ENCODE peak calls at places on chromosome 10, in ten cellular contexts. V is left ventricle myocardium inferior, E is glutamatergic neuron, R is natural killer cell, K is progenitor cell of endocrine pancreas, I is osteoblast, F is psoas muscle, Y is bronchial epithelial cell, J is astrocyte of the spinal cord, N is AG04450. U is an unnamed sample.
A peak's percentile ranks its signal among the peaks of the same experiment; 100 is the strongest.

GRCh38 chr10:116602648-116603400 is 12.1 kb downstream of the PNLIPRP1 start:
- DNase-seq in V (no peak), E (no peak), R (no peak), K (no peak), I (no peak), F (no peak), Y (no peak), J (no peak), N (no peak), U (no peak)

GRCh38 chr10:3775671-3776551 is 9.1 kb downstream of the KLF6 start:
- DNase-seq in V (no peak), E (no peak), R (no peak), K (no peak), I (peak; percentile 69), F (peak; percentile 65), Y (peak; percentile 78), J (peak; percentile 71), N (no peak), U (no peak)

GRCh38 chr10:67033878-67034277 is 108.0 kb downstream of the LRRTM3 start:
- DNase-seq in V (no peak), E (no peak), R (no peak), K (no peak), I (no peak), F (no peak), Y (no peak), J (no peak), N (no peak), U (no peak)

GRCh38 chr10:43041422-43042342 is 35.2 kb upstream of the RET start:
- DNase-seq in V (peak; percentile 7), E (no peak), R (no peak), K (no peak), I (peak; percentile 73), F (no peak), Y (no peak), J (no peak), N (no peak), U (peak; percentile 1)

GRCh38 chr10:107576746-107577145 is 412.2 kb upstream of the SORCS1 start:
- DNase-seq in V (no peak), E (no peak), R (no peak), K (no peak), I (no peak), F (no peak), Y (peak; percentile 38), J (no peak), N (no peak), U (no peak)

GRCh38 chr10:117439243-117439912 is 64.1 kb upstream of the PDZD8 start:
- DNase-seq in V (peak; percentile 53), E (no peak), R (no peak), K (no peak), I (peak; percentile 94), F (peak; percentile 83), Y (peak; percentile 98), J (peak; percentile 73), N (no peak), U (no peak)

GRCh38 chr10:94133239-94133638 is 139.5 kb downstream of the PLCE1 start:
- DNase-seq in V (peak; percentile 81), E (no peak), R (no peak), K (no peak), I (no peak), F (peak; percentile 87), Y (no peak), J (no peak), N (no peak), U (no peak)

GRCh38 chr10:124259139-124259825 is 159.4 kb downstream of the OAT start:
- DNase-seq in V (no peak), E (no peak), R (no peak), K (no peak), I (peak; percentile 36), F (no peak), Y (peak; percentile 16), J (no peak), N (no peak), U (no peak)

GRCh38 chr10:44939691-44940401 is 19.8 kb upstream of the RASSF4 start:
- DNase-seq in V (no peak), E (no peak), R (no peak), K (no peak), I (no peak), F (no peak), Y (no peak), J (no peak), N (no peak), U (no peak)

GRCh38 chr10:100728928-100729876 is 16.2 kb upstream of the PAX2 start:
- DNase-seq in V (no peak), E (peak; percentile 76), R (no peak), K (no peak), I (peak; percentile 96), F (no peak), Y (peak; percentile 13), J (no peak), N (no peak), U (peak; percentile 70)

GRCh38 chr10:80187465-80188409 is 17.6 kb downstream of the ANXA11 start:
- DNase-seq in V (no peak), E (no peak), R (peak; percentile 39), K (no peak), I (no peak), F (no peak), Y (no peak), J (no peak), N (no peak), U (no peak)

GRCh38 chr10:58517481-58518355 is 5.0 kb downstream of the BICC1 start:
- DNase-seq in V (no peak), E (no peak), R (no peak), K (no peak), I (no peak), F (no peak), Y (no peak), J (no peak), N (no peak), U (no peak)

GRCh38 chr10:100866575-100867098 is 46.1 kb upstream of the SLF2 start:
- DNase-seq in V (no peak), E (peak; percentile 49), R (no peak), K (no peak), I (no peak), F (no peak), Y (no peak), J (no peak), N (no peak), U (no peak)

GRCh38 chr10:101263146-101263837 is 34.0 kb upstream of the LBX1 start:
- DNase-seq in V (no peak), E (no peak), R (no peak), K (no peak), I (no peak), F (no peak), Y (no peak), J (no peak), N (no peak), U (no peak)

GRCh38 chr10:73920084-73920483 is 9.2 kb downstream of the PLAU start:
- DNase-seq in V (peak; percentile 55), E (no peak), R (no peak), K (no peak), I (no peak), F (peak; percentile 79), Y (peak; percentile 94), J (no peak), N (no peak), U (no peak)

GRCh38 chr10:13913890-13914289 is 327.1 kb downstream of the PRPF18 start:
- DNase-seq in V (no peak), E (no peak), R (no peak), K (no peak), I (no peak), F (no peak), Y (no peak), J (no peak), N (no peak), U (no peak)

GRCh38 chr10:21888959-21889358 is 114.6 kb downstream of the DNAJC1 start:
- DNase-seq in V (no peak), E (no peak), R (no peak), K (no peak), I (no peak), F (no peak), Y (no peak), J (no peak), N (no peak), U (no peak)

GRCh38 chr10:62759599-62760175 is 44.8 kb upstream of the ADO start:
- DNase-seq in V (no peak), E (no peak), R (no peak), K (no peak), I (no peak), F (no peak), Y (no peak), J (no peak), N (no peak), U (no peak)

GRCh38 chr10:62760401-62760800 is 44.1 kb upstream of the ADO start:
- DNase-seq in V (no peak), E (no peak), R (no peak), K (no peak), I (no peak), F (no peak), Y (no peak), J (no peak), N (no peak), U (peak; percentile 60)

GRCh38 chr10:62765726-62766125 is 38.8 kb upstream of the ADO start:
- DNase-seq in V (no peak), E (no peak), R (no peak), K (no peak), I (no peak), F (no peak), Y (no peak), J (no peak), N (no peak), U (no peak)

GRCh38 chr10:62763155-62763554 is 41.4 kb upstream of the ADO start:
- DNase-seq in V (peak; percentile 72), E (no peak), R (no peak), K (no peak), I (peak; percentile 54), F (peak; percentile 77), Y (no peak), J (no peak), N (no peak), U (no peak)

GRCh38 chr10:62761115-62761514 is 43.4 kb upstream of the ADO start:
- DNase-seq in V (no peak), E (no peak), R (no peak), K (no peak), I (no peak), F (no peak), Y (no peak), J (no peak), N (no peak), U (no peak)
- TF ChIP-seq CTCF in V (no peak), E (no peak), R (no peak), K (no peak), I (no peak), F (no peak), Y (no peak), J (no peak), N (no peak), U (no peak)

GRCh38 chr10:127649642-127650041 is 87.3 kb upstream of the FOXI2 start:
- DNase-seq in V (no peak), E (peak; percentile 21), R (no peak), K (no peak), I (no peak), F (no peak), Y (peak; percentile 7), J (no peak), N (no peak), U (peak; percentile 34)
- TF ChIP-seq CTCF in V (no peak), E (peak; percentile 19), R (no peak), K (peak; percentile 39), I (peak; percentile 13), F (no peak), Y (peak; percentile 23), J (no peak), N (no peak), U (no peak)

GRCh38 chr10:71814923-71815411 is 36.1 kb downstream of the PSAP start:
- DNase-seq in V (no peak), E (no peak), R (no peak), K (no peak), I (peak; percentile 85), F (no peak), Y (no peak), J (no peak), N (no peak), U (no peak)
- TF ChIP-seq CTCF in V (no peak), E (no peak), R (no peak), K (no peak), I (no peak), F (no peak), Y (no peak), J (no peak), N (no peak), U (no peak)

GRCh38 chr10:126160971-126161630 is 227.2 kb downstream of the ADAM12 start:
- DNase-seq in V (no peak), E (no peak), R (no peak), K (no peak), I (no peak), F (no peak), Y (no peak), J (peak; percentile 60), N (no peak), U (no peak)
- TF ChIP-seq CTCF in V (peak; percentile 24), E (no peak), R (no peak), K (peak; percentile 48), I (peak; percentile 46), F (no peak), Y (no peak), J (peak; percentile 48), N (no peak), U (no peak)